ENCODE peak calls at places on chromosomes 13 and 19, in four cellular contexts. W is hepatocyte, H is HepG2, Z is PC-3. F is an unnamed sample.
A peak's percentile ranks its signal among the peaks of the same experiment; 100 is the strongest.

GRCh38 chr19:49432141-49433073 is 7.2 kb downstream of the GFY start:
- DNase-seq in W (no peak), H (no peak), Z (no peak), F (no peak)

GRCh38 chr19:12828494-12828893 is 5.9 kb downstream of the RTBDN start:
- DNase-seq in W (peak; percentile 56), H (peak; percentile 40), Z (peak; percentile 49), F (peak; percentile 21)

GRCh38 chr13:101398191-101398590 is 18.1 kb downstream of the NALCN start:
- DNase-seq in W (no peak), H (no peak), Z (peak; percentile 29), F (peak; percentile 83)

GRCh38 chr19:50983625-50984292 is at the start of gene KLK7:
- DNase-seq in W (no peak), H (no peak), Z (no peak), F (no peak)

GRCh38 chr19:5103061-5103701 is 134.3 kb downstream of the KDM4B start:
- DNase-seq in W (peak; percentile 42), H (no peak), Z (no peak), F (peak; percentile 67)

GRCh38 chr13:101626925-101627555 is 174.6 kb downstream of the ITGBL1 start:
- DNase-seq in W (no peak), H (no peak), Z (peak; percentile 7), F (no peak)

GRCh38 chr19:51163257-51163656 is 21.2 kb downstream of the SIGLEC7 start:
- DNase-seq in W (no peak), H (no peak), Z (no peak), F (no peak)

GRCh38 chr19:16461630-16462051 is 10.1 kb downstream of the EPS15L1 start:
- DNase-seq in W (no peak), H (no peak), Z (no peak), F (no peak)

GRCh38 chr13:70960841-70961443 is 852.7 kb upstream of the KLHL1 start:
- DNase-seq in W (peak; percentile 64), H (peak; percentile 18), Z (peak; percentile 51), F (peak; percentile 28)

GRCh38 chr19:29535984-29536508 is 10.3 kb downstream of the VSTM2B start:
- DNase-seq in W (no peak), H (no peak), Z (no peak), F (no peak)

GRCh38 chr13:63541336-63541735 is 2125.7 kb upstream of the PCDH20 start:
- DNase-seq in W (no peak), H (no peak), Z (no peak), F (no peak)

GRCh38 chr19:14150041-14150769 is 13.8 kb upstream of the ASF1B start:
- DNase-seq in W (no peak), H (no peak), Z (no peak), F (no peak)

GRCh38 chr13:27304611-27305010 is 34.0 kb downstream of the RASL11A start:
- DNase-seq in W (no peak), H (no peak), Z (no peak), F (no peak)

GRCh38 chr13:114226699-114227323 is 7.9 kb upstream of the CDC16 start:
- DNase-seq in W (peak; percentile 91), H (peak; percentile 58), Z (peak; percentile 87), F (peak; percentile 82)

GRCh38 chr13:114000151-114001040 is 26.5 kb upstream of the C13orf46 start:
- DNase-seq in W (no peak), H (no peak), Z (no peak), F (no peak)

GRCh38 chr13:99304541-99304940 is 2.7 kb downstream of the GPR183 start:
- DNase-seq in W (no peak), H (no peak), Z (no peak), F (no peak)

GRCh38 chr19:37692956-37693660 is 26.5 kb downstream of the ZNF607 start:
- DNase-seq in W (no peak), H (peak; percentile 7), Z (no peak), F (no peak)

GRCh38 chr13:46801831-46802230 is 4.9 kb upstream of the ESD start:
- DNase-seq in W (no peak), H (no peak), Z (peak; percentile 20), F (no peak)

GRCh38 chr19:17765069-17765618 is 13.9 kb downstream of the FCHO1 start:
- DNase-seq in W (no peak), H (peak; percentile 88), Z (peak; percentile 83), F (no peak)

GRCh38 chr13:23766199-23766771 is 122.9 kb downstream of the MIPEP start:
- DNase-seq in W (no peak), H (no peak), Z (no peak), F (no peak)

GRCh38 chr19:10577951-10578350 is 9.2 kb downstream of the AP1M2 start:
- DNase-seq in W (no peak), H (no peak), Z (no peak), F (no peak)

GRCh38 chr19:2309734-2310362 is 1.9 kb upstream of the LINGO3 start:
- DNase-seq in W (no peak), H (no peak), Z (peak; percentile 43), F (peak; percentile 54)

GRCh38 chr19:4123615-4124568 is at the start of gene MAP2K2:
- DNase-seq in W (peak; percentile 98), H (peak; percentile 83), Z (peak; percentile 87), F (peak; percentile 90)

GRCh38 chr13:23741879-23742510 is 147.2 kb downstream of the MIPEP start:
- DNase-seq in W (no peak), H (no peak), Z (peak; percentile 39), F (no peak)

GRCh38 chr13:99344610-99345208 is 37.5 kb upstream of the GPR183 start:
- DNase-seq in W (no peak), H (no peak), Z (no peak), F (no peak)

GRCh38 chr19:45542234-45542668 is 35.0 kb downstream of the VASP start:
- DNase-seq in W (peak; percentile 52), H (peak; percentile 63), Z (peak; percentile 72), F (no peak)

GRCh38 chr13:93226623-93227279 is at the start of gene GPC6:
- DNase-seq in W (peak; percentile 87), H (peak; percentile 79), Z (peak; percentile 75), F (peak; percentile 98)

GRCh38 chr13:51913421-51914136 is 51.8 kb downstream of the CCDC70 start:
- DNase-seq in W (no peak), H (no peak), Z (no peak), F (no peak)

GRCh38 chr19:52987221-52987620 is 24.5 kb upstream of the ZNF816 start:
- DNase-seq in W (no peak), H (no peak), Z (no peak), F (no peak)

GRCh38 chr19:22545751-22546150 is 88.4 kb upstream of the ZNF492 start:
- DNase-seq in W (no peak), H (peak; percentile 3), Z (peak; percentile 19), F (no peak)

GRCh38 chr19:10672529-10673150 is 18.5 kb downstream of the ILF3 start:
- DNase-seq in W (no peak), H (no peak), Z (no peak), F (peak; percentile 64)

GRCh38 chr19:32822916-32823746 is 46.4 kb downstream of the SLC7A9 start:
- DNase-seq in W (no peak), H (no peak), Z (no peak), F (no peak)

GRCh38 chr19:54462713-54463530 is 656 bp downstream of the LENG9 start:
- DNase-seq in W (peak; percentile 73), H (peak; percentile 54), Z (peak; percentile 63), F (peak; percentile 61)

GRCh38 chr19:7748756-7749155 is 1.4 kb upstream of the CD209 start:
- DNase-seq in W (no peak), H (peak; percentile 14), Z (peak; percentile 82), F (no peak)

GRCh38 chr13:71786815-71787214 is 80.2 kb downstream of the DACH1 start:
- DNase-seq in W (no peak), H (no peak), Z (no peak), F (no peak)

GRCh38 chr13:114124921-114125320 is 7.5 kb downstream of the RASA3 start:
- DNase-seq in W (no peak), H (no peak), Z (peak; percentile 55), F (peak; percentile 72)

GRCh38 chr19:42113641-42114348 is 18.5 kb downstream of the POU2F2 start:
- DNase-seq in W (peak; percentile 67), H (peak; percentile 33), Z (peak; percentile 92), F (peak; percentile 87)
- TF ChIP-seq CTCF in W (no peak), H (no peak), Z (peak; percentile 45), F (peak; percentile 39)

DNA sequence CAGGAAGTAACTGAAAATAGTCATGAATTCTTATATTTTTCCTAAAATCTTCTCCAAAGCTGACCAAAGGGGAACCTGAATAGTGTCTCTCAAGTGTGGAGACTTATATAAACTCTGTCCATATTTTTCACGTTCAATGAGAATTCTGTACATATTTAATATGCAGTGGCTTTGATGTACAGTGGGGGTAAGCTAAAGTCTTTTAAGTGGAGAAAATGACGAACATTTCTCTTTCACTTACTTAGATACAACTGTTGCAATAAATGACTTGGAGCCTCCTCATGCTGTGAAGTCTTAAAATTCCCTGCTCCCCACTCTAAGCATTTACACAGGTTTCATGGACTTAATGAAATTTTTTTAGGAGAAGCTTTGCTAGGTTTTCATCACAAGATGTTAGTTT is 1196.7 kb downstream of the EFNB2 start:
- DNase-seq in W (no peak), H (no peak), Z (no peak), F (no peak)
- H2AFZ ChIP-seq in W (no peak overlapping the region), H (no peak overlapping the region), Z (no peak overlapping the region), F (no peak overlapping the region)

DNA sequence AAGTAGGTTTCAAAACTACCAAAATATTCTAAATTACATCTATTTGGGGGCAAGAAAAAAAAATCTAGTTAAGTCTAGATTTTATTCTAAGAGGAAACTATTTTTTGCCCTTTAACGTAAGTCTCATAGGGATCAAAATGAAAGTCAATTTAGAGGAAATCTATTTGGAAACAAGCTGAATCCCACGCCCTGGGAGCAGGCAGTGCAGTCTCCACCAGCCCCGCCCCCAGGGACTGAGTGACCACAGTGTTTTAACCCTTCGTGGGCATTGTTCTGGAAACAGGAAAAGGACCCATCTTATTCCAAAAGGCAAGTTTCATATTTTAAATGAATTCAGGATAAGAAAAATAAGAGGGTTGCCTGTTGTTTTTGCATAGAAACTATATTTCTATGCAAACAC is 209.7 kb downstream of the SPRY2 start:
- DNase-seq in W (peak; percentile 67), H (no peak), Z (peak; percentile 47), F (peak; percentile 78)
- TF ChIP-seq EZH2 in W (no peak), H (no peak), Z (no peak), F (no peak)

GRCh38 chr13:94710881-94711560 is 1.3 kb downstream of the SOX21 start:
- DNase-seq in W (peak; percentile 43), H (no peak), Z (peak; percentile 59), F (no peak)
- TF ChIP-seq CTCF in W (peak; percentile 15), H (peak; percentile 21), Z (peak; percentile 28), F (no peak)

DNA sequence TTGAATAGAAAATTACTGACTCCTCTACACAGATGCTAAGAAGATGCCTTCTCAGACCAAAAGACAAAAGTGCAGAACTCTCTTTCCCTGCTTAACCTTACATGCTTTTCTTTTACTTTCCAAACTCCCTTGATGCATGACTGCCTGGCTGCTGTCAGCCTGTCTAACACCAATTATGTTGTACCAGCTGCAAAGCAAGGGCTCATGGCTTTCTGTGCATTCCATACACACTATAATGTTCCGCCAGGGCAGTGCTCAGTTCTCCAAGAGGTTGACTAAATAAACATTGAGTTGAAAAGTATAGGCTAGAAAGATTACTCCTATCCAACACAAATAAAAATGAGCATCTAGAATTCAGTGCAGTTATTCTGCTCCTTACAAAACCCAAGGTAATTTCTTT is 330.4 kb upstream of the NBEA start:
- DNase-seq in W (no peak), H (no peak), Z (no peak), F (peak; percentile 43)
- H2AFZ ChIP-seq in W (no peak overlapping the region), H (no peak overlapping the region), Z (no peak overlapping the region), F (no peak overlapping the region)

GRCh38 chr13:112969692-112970338 is 801 bp downstream of the MCF2L start:
- DNase-seq in W (no peak), H (no peak), Z (no peak), F (no peak)
- TF ChIP-seq EZH2 in W (no peak), H (no peak), Z (no peak), F (no peak)

F was measured in fibroblast of lung.